ENCODE peak calls at places on chromosomes 1 and 21, in five cellular contexts. One of them, this sample, is unnamed.

GRCh38 chr1:72281637-72282270 is 585 bp downstream of the NEGR1 start:
- DNase-seq in pancreas: no peak
- DNase-seq in effector memory CD4-positive, alpha-beta T cell: no peak
- DNase-seq in progenitor cell of endocrine pancreas: no peak
- DNase-seq in iPS DF 6.9: no peak
- DNase-seq in this sample: peak

GRCh38 chr1:3174487-3175247 is 105.7 kb downstream of the PRDM16 start:
- DNase-seq in pancreas: peak
- DNase-seq in effector memory CD4-positive, alpha-beta T cell: no peak
- DNase-seq in progenitor cell of endocrine pancreas: no peak
- DNase-seq in iPS DF 6.9: no peak
- DNase-seq in this sample: peak

GRCh38 chr1:25579241-25579946 is 36.0 kb downstream of the LDLRAP1 start:
- DNase-seq in pancreas: no peak
- DNase-seq in effector memory CD4-positive, alpha-beta T cell: no peak
- DNase-seq in progenitor cell of endocrine pancreas: no peak
- DNase-seq in iPS DF 6.9: no peak
- DNase-seq in this sample: peak

GRCh38 chr1:44531785-44532566 is 126.9 kb downstream of the RNF220 start:
- DNase-seq in pancreas: no peak
- DNase-seq in effector memory CD4-positive, alpha-beta T cell: no peak
- DNase-seq in progenitor cell of endocrine pancreas: no peak
- DNase-seq in iPS DF 6.9: no peak
- DNase-seq in this sample: peak

GRCh38 chr1:108049083-108049819 is 84.3 kb upstream of the VAV3 start:
- DNase-seq in pancreas: no peak
- DNase-seq in effector memory CD4-positive, alpha-beta T cell: no peak
- DNase-seq in progenitor cell of endocrine pancreas: no peak
- DNase-seq in iPS DF 6.9: no peak
- DNase-seq in this sample: no peak

GRCh38 chr1:231872461-231872910 is 245.9 kb downstream of the DISC1 start:
- DNase-seq in pancreas: no peak
- DNase-seq in effector memory CD4-positive, alpha-beta T cell: no peak
- DNase-seq in progenitor cell of endocrine pancreas: no peak
- DNase-seq in iPS DF 6.9: no peak
- DNase-seq in this sample: peak

GRCh38 chr1:45643978-45644377 is 20.1 kb upstream of the CCDC17 start:
- DNase-seq in pancreas: no peak
- DNase-seq in effector memory CD4-positive, alpha-beta T cell: no peak
- DNase-seq in progenitor cell of endocrine pancreas: no peak
- DNase-seq in iPS DF 6.9: no peak
- DNase-seq in this sample: no peak

GRCh38 chr1:244989813-244990212 is 125.5 kb upstream of the HNRNPU start:
- DNase-seq in pancreas: no peak
- DNase-seq in effector memory CD4-positive, alpha-beta T cell: no peak
- DNase-seq in progenitor cell of endocrine pancreas: no peak
- DNase-seq in iPS DF 6.9: no peak
- DNase-seq in this sample: peak

GRCh38 chr1:10788592-10789006 is 7.8 kb downstream of the CASZ1 start:
- DNase-seq in pancreas: peak
- DNase-seq in effector memory CD4-positive, alpha-beta T cell: no peak
- DNase-seq in progenitor cell of endocrine pancreas: no peak
- DNase-seq in iPS DF 6.9: no peak
- DNase-seq in this sample: no peak

GRCh38 chr1:207316622-207317510 is 4.6 kb upstream of the CD55 start:
- DNase-seq in pancreas: no peak
- DNase-seq in effector memory CD4-positive, alpha-beta T cell: no peak
- DNase-seq in progenitor cell of endocrine pancreas: no peak
- DNase-seq in iPS DF 6.9: no peak
- DNase-seq in this sample: peak

GRCh38 chr1:214019499-214019898 is 31.7 kb downstream of the PROX1 start:
- DNase-seq in pancreas: no peak
- DNase-seq in effector memory CD4-positive, alpha-beta T cell: no peak
- DNase-seq in progenitor cell of endocrine pancreas: no peak
- DNase-seq in iPS DF 6.9: no peak
- DNase-seq in this sample: no peak

GRCh38 chr1:152543808-152544207 is 22.8 kb downstream of the LCE3E start:
- DNase-seq in pancreas: no peak
- DNase-seq in effector memory CD4-positive, alpha-beta T cell: no peak
- DNase-seq in progenitor cell of endocrine pancreas: no peak
- DNase-seq in iPS DF 6.9: no peak
- DNase-seq in this sample: no peak

GRCh38 chr1:56967900-56968832 is 2.4 kb upstream of the C8B start:
- DNase-seq in pancreas: peak
- DNase-seq in effector memory CD4-positive, alpha-beta T cell: no peak
- DNase-seq in progenitor cell of endocrine pancreas: peak
- DNase-seq in iPS DF 6.9: peak
- DNase-seq in this sample: peak

GRCh38 chr1:150259758-150260669 is 2.4 kb downstream of the CA14 start:
- DNase-seq in pancreas: peak
- DNase-seq in effector memory CD4-positive, alpha-beta T cell: no peak
- DNase-seq in progenitor cell of endocrine pancreas: no peak
- DNase-seq in iPS DF 6.9: peak
- DNase-seq in this sample: no peak

GRCh38 chr21:39125752-39126485 is 57.3 kb downstream of the PSMG1 start:
- DNase-seq in pancreas: no peak
- DNase-seq in effector memory CD4-positive, alpha-beta T cell: no peak
- DNase-seq in progenitor cell of endocrine pancreas: peak
- DNase-seq in iPS DF 6.9: peak
- DNase-seq in this sample: peak

GRCh38 chr1:228860911-228861829 is 125.9 kb downstream of the RHOU start:
- DNase-seq in pancreas: peak
- DNase-seq in effector memory CD4-positive, alpha-beta T cell: no peak
- DNase-seq in progenitor cell of endocrine pancreas: no peak
- DNase-seq in iPS DF 6.9: no peak
- DNase-seq in this sample: peak

GRCh38 chr1:53316742-53317650 is 10.9 kb downstream of the LRP8 start:
- DNase-seq in pancreas: no peak
- DNase-seq in effector memory CD4-positive, alpha-beta T cell: no peak
- DNase-seq in progenitor cell of endocrine pancreas: no peak
- DNase-seq in iPS DF 6.9: no peak
- DNase-seq in this sample: no peak

GRCh38 chr1:248834343-248834940 is 3.6 kb upstream of the ZNF672 start:
- DNase-seq in pancreas: no peak
- DNase-seq in effector memory CD4-positive, alpha-beta T cell: no peak
- DNase-seq in progenitor cell of endocrine pancreas: no peak
- DNase-seq in iPS DF 6.9: no peak
- DNase-seq in this sample: no peak

GRCh38 chr1:94250341-94250740 is 13.0 kb upstream of the ARHGAP29 start:
- DNase-seq in pancreas: no peak
- DNase-seq in effector memory CD4-positive, alpha-beta T cell: no peak
- DNase-seq in progenitor cell of endocrine pancreas: peak
- DNase-seq in iPS DF 6.9: no peak
- DNase-seq in this sample: no peak

GRCh38 chr1:227924838-227925574 is 22.7 kb downstream of the WNT9A start:
- DNase-seq in pancreas: peak
- DNase-seq in effector memory CD4-positive, alpha-beta T cell: no peak
- DNase-seq in progenitor cell of endocrine pancreas: no peak
- DNase-seq in iPS DF 6.9: no peak
- DNase-seq in this sample: no peak

GRCh38 chr1:57066980-57067615 is 101.3 kb upstream of the C8B start:
- DNase-seq in pancreas: no peak
- DNase-seq in effector memory CD4-positive, alpha-beta T cell: no peak
- DNase-seq in progenitor cell of endocrine pancreas: no peak
- DNase-seq in iPS DF 6.9: no peak
- DNase-seq in this sample: no peak

GRCh38 chr1:170705981-170706380 is 42.0 kb downstream of the PRRX1 start:
- DNase-seq in pancreas: no peak
- DNase-seq in effector memory CD4-positive, alpha-beta T cell: no peak
- DNase-seq in progenitor cell of endocrine pancreas: no peak
- DNase-seq in iPS DF 6.9: no peak
- DNase-seq in this sample: peak

GRCh38 chr1:23567996-23568607 is 8.8 kb upstream of the ID3 start:
- DNase-seq in pancreas: no peak
- DNase-seq in effector memory CD4-positive, alpha-beta T cell: no peak
- DNase-seq in progenitor cell of endocrine pancreas: peak
- DNase-seq in iPS DF 6.9: no peak
- DNase-seq in this sample: no peak

GRCh38 chr1:212485895-212486590 is 53.3 kb downstream of the NENF start:
- DNase-seq in pancreas: no peak
- DNase-seq in effector memory CD4-positive, alpha-beta T cell: no peak
- DNase-seq in progenitor cell of endocrine pancreas: peak
- DNase-seq in iPS DF 6.9: no peak
- DNase-seq in this sample: peak

GRCh38 chr1:151326619-151327222 is 495 bp downstream of the PI4KB start:
- DNase-seq in pancreas: no peak
- DNase-seq in effector memory CD4-positive, alpha-beta T cell: peak
- DNase-seq in progenitor cell of endocrine pancreas: no peak
- DNase-seq in iPS DF 6.9: no peak
- DNase-seq in this sample: peak

GRCh38 chr1:32208891-32209309 is at the start of gene DCDC2B:
- DNase-seq in pancreas: peak
- DNase-seq in effector memory CD4-positive, alpha-beta T cell: no peak
- DNase-seq in progenitor cell of endocrine pancreas: no peak
- DNase-seq in iPS DF 6.9: no peak
- DNase-seq in this sample: peak

GRCh38 chr21:42257091-42257760 is 38.3 kb downstream of the ABCG1 start:
- DNase-seq in pancreas: peak
- DNase-seq in effector memory CD4-positive, alpha-beta T cell: no peak
- DNase-seq in progenitor cell of endocrine pancreas: no peak
- DNase-seq in iPS DF 6.9: no peak
- DNase-seq in this sample: peak

GRCh38 chr1:206580438-206581113 is 31.7 kb downstream of the EIF2D start:
- DNase-seq in pancreas: no peak
- DNase-seq in effector memory CD4-positive, alpha-beta T cell: no peak
- DNase-seq in progenitor cell of endocrine pancreas: no peak
- DNase-seq in iPS DF 6.9: no peak
- DNase-seq in this sample: no peak

GRCh38 chr1:54569339-54569738 is 21.3 kb downstream of the ACOT11 start:
- DNase-seq in pancreas: no peak
- DNase-seq in effector memory CD4-positive, alpha-beta T cell: no peak
- DNase-seq in progenitor cell of endocrine pancreas: no peak
- DNase-seq in iPS DF 6.9: no peak
- DNase-seq in this sample: no peak

GRCh38 chr1:71521655-71522264 is 440.9 kb upstream of the ZRANB2 start:
- DNase-seq in pancreas: no peak
- DNase-seq in effector memory CD4-positive, alpha-beta T cell: no peak
- DNase-seq in progenitor cell of endocrine pancreas: no peak
- DNase-seq in iPS DF 6.9: peak
- DNase-seq in this sample: peak

GRCh38 chr1:44662683-44663030 is 11.6 kb downstream of the TMEM53 start:
- DNase-seq in pancreas: no peak
- DNase-seq in effector memory CD4-positive, alpha-beta T cell: no peak
- DNase-seq in progenitor cell of endocrine pancreas: no peak
- DNase-seq in iPS DF 6.9: no peak
- DNase-seq in this sample: no peak

GRCh38 chr21:34865922-34866271 is 183.2 kb downstream of the RUNX1 start:
- DNase-seq in pancreas: no peak
- DNase-seq in effector memory CD4-positive, alpha-beta T cell: no peak
- DNase-seq in progenitor cell of endocrine pancreas: no peak
- DNase-seq in iPS DF 6.9: peak
- DNase-seq in this sample: no peak

GRCh38 chr1:64242895-64243756 is 39.7 kb downstream of the UBE2U start:
- DNase-seq in pancreas: no peak
- DNase-seq in effector memory CD4-positive, alpha-beta T cell: no peak
- DNase-seq in progenitor cell of endocrine pancreas: no peak
- DNase-seq in iPS DF 6.9: no peak
- DNase-seq in this sample: peak

GRCh38 chr1:206419783-206420182 is 50.5 kb upstream of the IKBKE start:
- DNase-seq in pancreas: no peak
- DNase-seq in effector memory CD4-positive, alpha-beta T cell: no peak
- DNase-seq in progenitor cell of endocrine pancreas: no peak
- DNase-seq in iPS DF 6.9: no peak
- DNase-seq in this sample: peak

GRCh38 chr1:225879521-225880209 is 2.5 kb downstream of the TMEM63A start:
- DNase-seq in pancreas: peak
- DNase-seq in effector memory CD4-positive, alpha-beta T cell: no peak
- DNase-seq in progenitor cell of endocrine pancreas: no peak
- DNase-seq in iPS DF 6.9: no peak
- DNase-seq in this sample: no peak

GRCh38 chr1:213303286-213303685 is 252.2 kb downstream of the RPS6KC1 start:
- DNase-seq in pancreas: no peak
- DNase-seq in effector memory CD4-positive, alpha-beta T cell: no peak
- DNase-seq in progenitor cell of endocrine pancreas: no peak
- DNase-seq in iPS DF 6.9: peak
- DNase-seq in this sample: no peak